ENCODE peak calls at places on chromosomes 4 and X, in four cellular contexts. One of them, this sample, is unnamed.

GRCh38 chr4:102564399-102564921 is 63.3 kb downstream of the NFKB1 start:
- DNase-seq in GM03348: peak
- DNase-seq in stimulated activated CD4-positive, alpha-beta T cell treated with anti-CD3 and anti-CD28 coated beads, Interleukin-2, amount 100 ng/mL, for 24 hours: peak
- DNase-seq in GM13976: peak
- DNase-seq in this sample: peak

GRCh38 chr4:6470502-6471302 is 1.7 kb downstream of the PPP2R2C start:
- DNase-seq in GM03348: peak
- DNase-seq in stimulated activated CD4-positive, alpha-beta T cell treated with anti-CD3 and anti-CD28 coated beads, Interleukin-2, amount 100 ng/mL, for 24 hours: peak
- DNase-seq in GM13976: peak
- DNase-seq in this sample: no peak

GRCh38 chrX:9816094-9816700 is 30.0 kb downstream of the SHROOM2 start:
- DNase-seq in GM13976: no peak
- DNase-seq in stimulated activated CD4-positive, alpha-beta T cell treated with anti-CD3 and anti-CD28 coated beads, Interleukin-2, amount 100 ng/mL, for 24 hours: no peak
- DNase-seq in GM03348: no peak
- DNase-seq in this sample: no peak

GRCh38 chrX:12405306-12405705 is 267.0 kb downstream of the FRMPD4 start:
- DNase-seq in stimulated activated CD4-positive, alpha-beta T cell treated with anti-CD3 and anti-CD28 coated beads, Interleukin-2, amount 100 ng/mL, for 24 hours: no peak
- DNase-seq in GM13976: no peak
- DNase-seq in GM03348: no peak
- DNase-seq in this sample: no peak

GRCh38 chr4:45155081-45155777 is 428.9 kb upstream of the GNPDA2 start:
- DNase-seq in stimulated activated CD4-positive, alpha-beta T cell treated with anti-CD3 and anti-CD28 coated beads, Interleukin-2, amount 100 ng/mL, for 24 hours: no peak
- DNase-seq in GM03348: no peak
- DNase-seq in GM13976: no peak
- DNase-seq in this sample: no peak

GRCh38 chrX:153874366-153875125 is 11.4 kb downstream of the L1CAM start:
- DNase-seq in GM13976: no peak
- DNase-seq in GM03348: no peak
- DNase-seq in stimulated activated CD4-positive, alpha-beta T cell treated with anti-CD3 and anti-CD28 coated beads, Interleukin-2, amount 100 ng/mL, for 24 hours: no peak
- DNase-seq in this sample: no peak

GRCh38 chrX:102863735-102864134 is 73.3 kb upstream of the RAB40AL start:
- DNase-seq in GM13976: peak
- DNase-seq in stimulated activated CD4-positive, alpha-beta T cell treated with anti-CD3 and anti-CD28 coated beads, Interleukin-2, amount 100 ng/mL, for 24 hours: peak
- DNase-seq in GM03348: peak
- DNase-seq in this sample: peak

GRCh38 chr4:21885241-21885640 is 63.3 kb downstream of the KCNIP4 start:
- DNase-seq in GM03348: peak
- DNase-seq in GM13976: no peak
- DNase-seq in stimulated activated CD4-positive, alpha-beta T cell treated with anti-CD3 and anti-CD28 coated beads, Interleukin-2, amount 100 ng/mL, for 24 hours: no peak
- DNase-seq in this sample: no peak

GRCh38 chr4:189974056-189974455 is 33.4 kb downstream of the FRG1 start:
- DNase-seq in GM03348: no peak
- DNase-seq in stimulated activated CD4-positive, alpha-beta T cell treated with anti-CD3 and anti-CD28 coated beads, Interleukin-2, amount 100 ng/mL, for 24 hours: no peak
- DNase-seq in GM13976: peak
- DNase-seq in this sample: no peak

GRCh38 chr4:2352729-2353221 is 65.7 kb downstream of the ZFYVE28 start:
- DNase-seq in stimulated activated CD4-positive, alpha-beta T cell treated with anti-CD3 and anti-CD28 coated beads, Interleukin-2, amount 100 ng/mL, for 24 hours: no peak
- DNase-seq in GM13976: no peak
- DNase-seq in GM03348: no peak
- DNase-seq in this sample: no peak

GRCh38 chr4:107935246-107935645 is 3.9 kb downstream of the CYP2U1 start:
- DNase-seq in GM13976: no peak
- DNase-seq in stimulated activated CD4-positive, alpha-beta T cell treated with anti-CD3 and anti-CD28 coated beads, Interleukin-2, amount 100 ng/mL, for 24 hours: no peak
- DNase-seq in GM03348: no peak
- DNase-seq in this sample: no peak

GRCh38 chr4:46258436-46258835 is 131.5 kb downstream of the GABRA2 start:
- DNase-seq in GM03348: no peak
- DNase-seq in stimulated activated CD4-positive, alpha-beta T cell treated with anti-CD3 and anti-CD28 coated beads, Interleukin-2, amount 100 ng/mL, for 24 hours: no peak
- DNase-seq in GM13976: no peak
- DNase-seq in this sample: no peak

GRCh38 chr4:37068580-37068979 is 176.0 kb upstream of the NWD2 start:
- DNase-seq in GM13976: no peak
- DNase-seq in stimulated activated CD4-positive, alpha-beta T cell treated with anti-CD3 and anti-CD28 coated beads, Interleukin-2, amount 100 ng/mL, for 24 hours: no peak
- DNase-seq in GM03348: no peak
- DNase-seq in this sample: no peak

GRCh38 chrX:129980043-129980442 is 2.4 kb upstream of the BCORL1 start:
- DNase-seq in stimulated activated CD4-positive, alpha-beta T cell treated with anti-CD3 and anti-CD28 coated beads, Interleukin-2, amount 100 ng/mL, for 24 hours: peak
- DNase-seq in GM03348: peak
- DNase-seq in GM13976: peak
- DNase-seq in this sample: no peak

GRCh38 chr4:150140774-150141400 is 62.6 kb downstream of the DCLK2 start:
- DNase-seq in stimulated activated CD4-positive, alpha-beta T cell treated with anti-CD3 and anti-CD28 coated beads, Interleukin-2, amount 100 ng/mL, for 24 hours: no peak
- DNase-seq in GM13976: no peak
- DNase-seq in GM03348: peak
- DNase-seq in this sample: no peak

GRCh38 chr4:152325831-152326230 is 210.1 kb downstream of the FBXW7 start:
- DNase-seq in GM13976: no peak
- DNase-seq in GM03348: no peak
- DNase-seq in stimulated activated CD4-positive, alpha-beta T cell treated with anti-CD3 and anti-CD28 coated beads, Interleukin-2, amount 100 ng/mL, for 24 hours: no peak
- DNase-seq in this sample: no peak

GRCh38 chr4:98546910-98547544 is 111.4 kb downstream of the TSPAN5 start:
- DNase-seq in GM13976: no peak
- DNase-seq in stimulated activated CD4-positive, alpha-beta T cell treated with anti-CD3 and anti-CD28 coated beads, Interleukin-2, amount 100 ng/mL, for 24 hours: no peak
- DNase-seq in GM03348: peak
- DNase-seq in this sample: no peak

GRCh38 chr4:105550641-105551040 is 1.8 kb upstream of the ARHGEF38 start:
- DNase-seq in stimulated activated CD4-positive, alpha-beta T cell treated with anti-CD3 and anti-CD28 coated beads, Interleukin-2, amount 100 ng/mL, for 24 hours: no peak
- DNase-seq in GM03348: no peak
- DNase-seq in GM13976: no peak
- DNase-seq in this sample: no peak

GRCh38 chr4:40299704-40300336 is 35.3 kb upstream of the CHRNA9 start:
- DNase-seq in stimulated activated CD4-positive, alpha-beta T cell treated with anti-CD3 and anti-CD28 coated beads, Interleukin-2, amount 100 ng/mL, for 24 hours: no peak
- DNase-seq in GM13976: no peak
- DNase-seq in GM03348: no peak
- DNase-seq in this sample: no peak

GRCh38 chr4:7418131-7418943 is 16.4 kb downstream of the PSAPL1 start:
- DNase-seq in stimulated activated CD4-positive, alpha-beta T cell treated with anti-CD3 and anti-CD28 coated beads, Interleukin-2, amount 100 ng/mL, for 24 hours: no peak
- DNase-seq in GM13976: no peak
- DNase-seq in GM03348: no peak
- DNase-seq in this sample: no peak

GRCh38 chr4:105843941-105844340 is 51.3 kb upstream of the NPNT start:
- DNase-seq in GM03348: no peak
- DNase-seq in stimulated activated CD4-positive, alpha-beta T cell treated with anti-CD3 and anti-CD28 coated beads, Interleukin-2, amount 100 ng/mL, for 24 hours: no peak
- DNase-seq in GM13976: no peak
- DNase-seq in this sample: no peak

GRCh38 chr4:6618386-6619115 is 21.9 kb upstream of the MRFAP1 start:
- DNase-seq in stimulated activated CD4-positive, alpha-beta T cell treated with anti-CD3 and anti-CD28 coated beads, Interleukin-2, amount 100 ng/mL, for 24 hours: no peak
- DNase-seq in GM03348: no peak
- DNase-seq in GM13976: no peak
- DNase-seq in this sample: no peak

GRCh38 chr4:176451441-176451840 is 131.7 kb downstream of the SPCS3 start:
- DNase-seq in GM13976: no peak
- DNase-seq in stimulated activated CD4-positive, alpha-beta T cell treated with anti-CD3 and anti-CD28 coated beads, Interleukin-2, amount 100 ng/mL, for 24 hours: no peak
- DNase-seq in GM03348: no peak
- DNase-seq in this sample: no peak

GRCh38 chrX:17552251-17552650 is 177.3 kb downstream of the NHS start:
- DNase-seq in GM03348: peak
- DNase-seq in stimulated activated CD4-positive, alpha-beta T cell treated with anti-CD3 and anti-CD28 coated beads, Interleukin-2, amount 100 ng/mL, for 24 hours: no peak
- DNase-seq in GM13976: no peak
- DNase-seq in this sample: no peak

GRCh38 chrX:150570512-150570911 is 2.1 kb downstream of the MTM1 start:
- DNase-seq in GM03348: no peak
- DNase-seq in stimulated activated CD4-positive, alpha-beta T cell treated with anti-CD3 and anti-CD28 coated beads, Interleukin-2, amount 100 ng/mL, for 24 hours: no peak
- DNase-seq in GM13976: no peak
- DNase-seq in this sample: no peak

GRCh38 chr4:168577624-168578023 is 80.8 kb downstream of the PALLD start:
- DNase-seq in GM13976: no peak
- DNase-seq in stimulated activated CD4-positive, alpha-beta T cell treated with anti-CD3 and anti-CD28 coated beads, Interleukin-2, amount 100 ng/mL, for 24 hours: no peak
- DNase-seq in GM03348: no peak
- DNase-seq in this sample: no peak

GRCh38 chr4:124018383-124019317 is 622.1 kb downstream of the SPRY1 start:
- DNase-seq in GM13976: peak
- DNase-seq in GM03348: peak
- DNase-seq in stimulated activated CD4-positive, alpha-beta T cell treated with anti-CD3 and anti-CD28 coated beads, Interleukin-2, amount 100 ng/mL, for 24 hours: no peak
- DNase-seq in this sample: peak

GRCh38 chr4:138835833-138836521 is 179.6 kb upstream of the NOCT start:
- DNase-seq in GM13976: no peak
- DNase-seq in stimulated activated CD4-positive, alpha-beta T cell treated with anti-CD3 and anti-CD28 coated beads, Interleukin-2, amount 100 ng/mL, for 24 hours: no peak
- DNase-seq in GM03348: no peak
- DNase-seq in this sample: no peak

GRCh38 chr4:14877246-14878220 is 124.7 kb upstream of the CPEB2 start:
- DNase-seq in stimulated activated CD4-positive, alpha-beta T cell treated with anti-CD3 and anti-CD28 coated beads, Interleukin-2, amount 100 ng/mL, for 24 hours: no peak
- DNase-seq in GM03348: no peak
- DNase-seq in GM13976: no peak
- DNase-seq in this sample: no peak

GRCh38 chrX:7139202-7140081 is 8.1 kb upstream of the STS start:
- DNase-seq in GM13976: no peak
- DNase-seq in stimulated activated CD4-positive, alpha-beta T cell treated with anti-CD3 and anti-CD28 coated beads, Interleukin-2, amount 100 ng/mL, for 24 hours: no peak
- DNase-seq in GM03348: peak
- DNase-seq in this sample: no peak